ENCODE peak calls at places on chromosome 17, in eight cellular contexts. R is Caco-2, Q is Right ventricle myocardium superior, N is astrocyte of the cerebellum, B is fibroblast of villous mesenchyme, A is hypothalamus, L is HT1080, E is RPMI7951. Z is an unnamed sample.
A peak's percentile ranks its signal among the peaks of the same experiment; 100 is the strongest.

GRCh38 chr17:68634345-68634876 is 33.2 kb upstream of the FAM20A start:
- DNase-seq in N (no peak), E (no peak), A (no peak), B (no peak), L (no peak), R (no peak), Q (no peak), Z (no peak)

GRCh38 chr17:5508855-5509254 is 22.5 kb downstream of the MIS12 start:
- DNase-seq in R (no peak), L (peak; percentile 69), B (no peak), Q (no peak), A (peak; percentile 50), N (peak; percentile 49), E (peak; percentile 47), Z (peak; percentile 38)

GRCh38 chr17:37735165-37735564 is 9.7 kb downstream of the HNF1B start:
- DNase-seq in L (no peak), B (no peak), A (no peak), E (no peak), Q (no peak), N (no peak), R (no peak), Z (no peak)

GRCh38 chr17:64940055-64940454 is 20.8 kb upstream of the LRRC37A3 start:
- DNase-seq in L (no peak), A (no peak), R (no peak), B (no peak), Q (no peak), N (no peak), E (no peak), Z (no peak)

GRCh38 chr17:29138991-29139682 is 41.1 kb downstream of the MYO18A start:
- DNase-seq in B (no peak), A (peak; percentile 65), L (no peak), N (no peak), Q (peak; percentile 83), E (no peak), R (no peak), Z (no peak)

GRCh38 chr17:59361386-59361785 is 29.9 kb downstream of the YPEL2 start:
- DNase-seq in R (no peak), L (peak; percentile 66), N (no peak), E (peak; percentile 87), B (peak; percentile 96), A (no peak), Q (no peak), Z (no peak)

GRCh38 chr17:77391668-77392375 is 251.1 kb downstream of the SEC14L1 start:
- DNase-seq in B (peak; percentile 93), N (peak; percentile 95), R (no peak), E (peak; percentile 96), Q (peak; percentile 73), A (no peak), L (peak; percentile 93), Z (no peak)

GRCh38 chr17:45160505-45161287 is 979 bp upstream of the HEXIM2 start:
- DNase-seq in A (peak; percentile 66), L (peak; percentile 58), R (peak; percentile 95), E (peak; percentile 56), B (peak; percentile 80), N (no peak), Q (peak; percentile 83), Z (peak; percentile 57)

GRCh38 chr17:307741-308507 is 44.7 kb downstream of the RPH3AL start:
- DNase-seq in N (no peak), E (no peak), Q (peak; percentile 67), A (no peak), L (no peak), R (no peak), B (no peak), Z (no peak)

GRCh38 chr17:17741346-17742023 is 60.2 kb downstream of the RAI1 start:
- DNase-seq in E (no peak), Q (no peak), R (no peak), B (no peak), A (peak; percentile 79), N (no peak), L (no peak), Z (no peak)

GRCh38 chr17:55743103-55743679 is 7.7 kb upstream of the PCTP start:
- DNase-seq in Q (no peak), A (no peak), N (no peak), R (no peak), B (no peak), E (peak; percentile 61), L (peak; percentile 67), Z (no peak)

GRCh38 chr17:61015966-61016365 is 338.3 kb downstream of the BCAS3 start:
- DNase-seq in B (peak; percentile 55), L (no peak), A (no peak), N (no peak), E (peak; percentile 25), Q (no peak), R (no peak), Z (no peak)

GRCh38 chr17:5437721-5438317 is 1.1 kb downstream of the C1QBP start:
- DNase-seq in L (no peak), B (peak; percentile 54), N (no peak), A (no peak), E (peak; percentile 61), R (no peak), Q (no peak), Z (no peak)

GRCh38 chr17:74394977-74395376 is 27.7 kb downstream of the GPR142 start:
- DNase-seq in Q (peak; percentile 8), N (no peak), E (peak; percentile 55), R (no peak), L (no peak), A (no peak), B (no peak), Z (no peak)

GRCh38 chr17:38604479-38605229 is 1.1 kb downstream of the SRCIN1 start:
- DNase-seq in R (peak; percentile 48), L (no peak), Q (no peak), E (no peak), A (peak; percentile 58), B (no peak), N (no peak), Z (no peak)

Z was measured in NCI-H1092.